ENCODE peak calls at places on chromosomes 13 and 19, in seven cellular contexts. U is spleen, M is breast epithelium, I is H1, X is HepG2, B is transverse colon, G is suprapubic skin. Y is an unnamed sample.

GRCh38 chr13:108958013-108958376 is 328.6 kb downstream of the MYO16 start:
- DNase-seq in B (no peak), G (no peak), U (no peak), I (no peak), X (no peak), M (no peak), Y (no peak)

GRCh38 chr13:59201836-59202235 is 961.9 kb downstream of the DIAPH3 start:
- DNase-seq in G (no peak), I (no peak), B (no peak), M (no peak), X (no peak), U (no peak), Y (no peak)

GRCh38 chr13:63910406-63910957 is 2494.8 kb upstream of the PCDH20 start:
- DNase-seq in X (peak; percentile 3), I (no peak), U (no peak), M (no peak), B (no peak), G (no peak), Y (no peak)

GRCh38 chr19:3176715-3177501 is 1.7 kb upstream of the S1PR4 start:
- DNase-seq in X (no peak), M (no peak), B (peak; percentile 71), I (no peak), U (peak; percentile 87), G (no peak), Y (no peak)

GRCh38 chr19:38883286-38883685 is 5.2 kb upstream of the RINL start:
- DNase-seq in B (no peak), M (no peak), U (no peak), X (no peak), G (no peak), I (no peak), Y (no peak)

GRCh38 chr13:19888799-19889198 is 25.4 kb upstream of the ZMYM5 start:
- DNase-seq in U (no peak), X (no peak), G (no peak), B (no peak), I (no peak), M (no peak), Y (no peak)

GRCh38 chr19:524062-524674 is 7.4 kb upstream of the CDC34 start:
- DNase-seq in X (peak; percentile 80), I (no peak), G (no peak), U (no peak), B (no peak), M (no peak), Y (no peak)

GRCh38 chr19:10454267-10454666 is 33.9 kb downstream of the PDE4A start:
- DNase-seq in M (no peak), U (no peak), G (no peak), X (no peak), I (peak; percentile 56), B (no peak), Y (no peak)

GRCh38 chr13:30457306-30457891 is 8.3 kb downstream of the HMGB1 start:
- DNase-seq in M (no peak), U (no peak), I (no peak), G (no peak), X (no peak), B (no peak), Y (no peak)

GRCh38 chr13:100490692-100491091 is 97.9 kb downstream of the GGACT start:
- DNase-seq in M (no peak), X (no peak), B (no peak), I (no peak), U (no peak), G (no peak), Y (no peak)

GRCh38 chr13:100542546-100543156 is 45.9 kb downstream of the GGACT start:
- DNase-seq in M (no peak), X (peak; percentile 35), G (no peak), B (no peak), I (no peak), U (no peak), Y (no peak)

GRCh38 chr13:50644081-50644871 is 199.2 kb downstream of the DLEU7 start:
- DNase-seq in U (no peak), M (no peak), I (no peak), B (no peak), X (peak; percentile 2), G (no peak), Y (no peak)

GRCh38 chr19:12580180-12580694 is 29.0 kb upstream of the ZNF564 start:
- DNase-seq in B (no peak), U (no peak), X (peak; percentile 78), I (no peak), G (no peak), M (no peak), Y (no peak)

GRCh38 chr13:99273128-99273527 is 14.9 kb upstream of the GPR18 start:
- DNase-seq in I (no peak), X (no peak), G (no peak), M (no peak), U (no peak), B (no peak), Y (no peak)

GRCh38 chr19:33235269-33235995 is 9.8 kb upstream of the SLC7A10 start:
- DNase-seq in G (peak; percentile 89), I (peak; percentile 70), M (peak; percentile 84), B (peak; percentile 87), X (peak; percentile 78), U (peak; percentile 93), Y (peak; percentile 90)

GRCh38 chr19:1979017-1979416 is 36.5 kb downstream of the BTBD2 start:
- DNase-seq in G (no peak), I (no peak), X (no peak), B (no peak), M (no peak), U (no peak), Y (no peak)

GRCh38 chr19:56601375-56601774 is 6.3 kb downstream of the ZNF71 start:
- DNase-seq in I (no peak), G (no peak), X (no peak), M (no peak), U (no peak), B (no peak), Y (no peak)

GRCh38 chr13:23578411-23579071 is 8.3 kb downstream of the TNFRSF19 start:
- DNase-seq in U (peak; percentile 96), M (peak; percentile 70), X (peak; percentile 63), B (peak; percentile 75), I (peak; percentile 31), G (peak; percentile 88), Y (peak; percentile 46)

GRCh38 chr13:110440946-110441731 is 120.4 kb downstream of the RAB20 start:
- DNase-seq in M (no peak), I (no peak), U (no peak), X (no peak), G (no peak), B (peak; percentile 54), Y (no peak)

GRCh38 chr19:5024282-5024681 is 55.4 kb downstream of the KDM4B start:
- DNase-seq in I (no peak), X (no peak), U (peak; percentile 54), M (no peak), B (no peak), G (no peak), Y (no peak)

GRCh38 chr13:29548722-29549446 is 46.6 kb downstream of the SLC7A1 start:
- DNase-seq in B (no peak), U (no peak), X (no peak), G (no peak), M (no peak), I (no peak), Y (no peak)

DNA sequence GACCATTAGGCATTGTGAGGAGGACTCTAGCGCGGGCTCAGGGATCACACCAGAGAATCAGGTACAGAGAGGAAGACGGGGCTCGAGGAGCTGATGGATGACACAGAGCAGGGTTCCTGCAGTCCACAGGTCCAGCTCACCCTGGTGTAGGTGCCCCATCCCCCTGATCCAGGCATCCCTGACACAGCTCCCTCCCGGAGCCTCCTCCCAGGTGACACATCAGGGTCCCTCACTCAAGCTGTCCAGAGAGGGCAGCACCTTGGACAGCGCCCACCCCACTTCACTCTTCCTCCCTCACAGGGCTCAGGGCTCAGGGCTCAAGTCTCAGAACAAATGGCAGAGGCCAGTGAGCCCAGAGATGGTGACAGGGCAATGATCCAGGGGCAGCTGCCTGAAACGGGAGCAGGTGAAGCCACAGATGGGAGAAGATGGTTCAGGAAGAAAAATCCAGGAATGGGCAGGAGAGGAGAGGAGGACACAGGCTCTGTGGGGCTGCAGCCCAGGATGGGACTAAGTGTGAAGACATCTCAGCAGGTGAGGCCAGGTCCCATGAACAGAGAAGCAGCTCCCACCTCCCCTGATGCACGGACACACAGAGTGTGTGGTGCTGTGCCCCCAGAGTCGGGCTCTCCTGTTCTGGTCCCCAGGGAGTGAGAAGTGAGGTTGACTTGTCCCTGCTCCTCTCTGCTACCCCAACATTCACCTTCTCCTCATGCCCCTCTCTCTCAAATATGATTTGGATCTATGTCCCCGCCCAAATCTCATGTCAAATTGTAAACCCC is 2.8 kb upstream of the CEACAM5 start:
- DNase-seq in I (no peak), M (no peak), U (no peak), X (no peak), G (no peak), B (peak; percentile 55), Y (no peak)
- TF ChIP-seq POLR2AphosphoS5 in I (no peak), M (no peak), U (no peak), X (no peak), G (no peak), B (no peak), Y (no peak)

GRCh38 chr19:51027126-51027806 is 850 bp upstream of the KLK11 start:
- DNase-seq in X (no peak), M (no peak), I (no peak), U (no peak), G (peak; percentile 54), B (no peak), Y (no peak)
- TF ChIP-seq POLR2A in X (no peak), M (no peak), I (no peak), U (no peak), G (no peak), B (no peak), Y (no peak)

GRCh38 chr13:88623150-88623549 is 952.0 kb downstream of the SLITRK5 start:
- DNase-seq in U (no peak), G (no peak), X (no peak), I (no peak), M (no peak), B (no peak), Y (no peak)

GRCh38 chr13:88622362-88622973 is 951.3 kb downstream of the SLITRK5 start:
- DNase-seq in G (no peak), U (no peak), B (no peak), M (no peak), X (no peak), I (no peak), Y (no peak)

GRCh38 chr13:88617176-88617575 is 946.0 kb downstream of the SLITRK5 start:
- DNase-seq in G (no peak), M (no peak), B (no peak), U (no peak), I (no peak), X (no peak), Y (no peak)
- TF ChIP-seq POLR2AphosphoS5 in G (no peak), M (no peak), B (no peak), U (no peak), I (no peak), X (no peak), Y (no peak)

DNA sequence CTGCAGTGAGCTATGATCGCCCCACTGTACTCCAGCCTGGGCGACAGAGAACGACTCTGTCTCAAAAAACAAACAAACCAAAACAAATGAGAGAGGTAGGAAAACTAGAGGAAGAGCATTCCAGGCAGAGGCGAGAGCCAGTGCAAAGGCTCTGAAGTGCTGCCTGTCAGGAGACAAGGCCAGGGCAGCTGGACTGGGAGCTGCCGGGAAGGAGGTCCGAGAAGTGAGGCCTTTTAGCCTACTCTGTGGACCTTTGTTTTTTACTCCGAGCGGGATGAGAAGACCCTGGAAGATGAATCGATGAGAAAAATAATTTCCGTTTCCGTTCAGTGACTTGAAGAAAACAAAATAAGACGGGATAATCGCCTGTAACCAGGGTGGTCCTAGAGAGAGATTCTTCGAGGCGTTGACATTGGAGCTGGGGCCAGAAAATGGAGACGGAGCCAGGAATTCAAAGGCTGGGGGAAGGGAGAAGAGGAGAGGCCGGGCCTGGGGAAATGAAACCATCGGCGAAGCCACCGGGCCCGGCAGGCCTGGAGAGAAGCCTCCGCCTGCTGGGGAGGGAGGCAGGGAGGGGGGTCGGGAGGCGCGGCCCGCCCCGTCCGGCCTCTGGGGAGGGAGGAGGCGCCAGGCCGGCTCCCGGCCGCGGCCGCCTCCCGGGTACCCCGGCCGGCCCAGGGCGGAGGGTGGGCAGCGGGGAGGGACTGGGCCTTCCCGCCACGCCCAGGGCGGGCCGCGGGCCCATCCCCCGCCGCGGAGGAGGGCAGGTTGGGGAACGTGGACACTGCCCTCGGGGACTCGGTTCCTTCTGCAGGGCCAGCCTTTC is 7.8 kb upstream of the SERTAD1 start:
- DNase-seq in U (peak; percentile 96), G (peak; percentile 92), B (peak; percentile 92), I (no peak), M (peak; percentile 87), X (peak; percentile 78), Y (peak; percentile 89)
- TF ChIP-seq POLR2A in U (no peak), G (peak; percentile 15), B (peak; percentile 77), I (peak; percentile 58), M (peak; percentile 53), X (peak; percentile 59), Y (peak; percentile 47)

Y was measured in GM12892.